ENCODE peak calls at places on chromosomes 2 and 18, in nine cellular contexts. One of them, this sample, is unnamed.

GRCh38 chr2:69007603-69008002 is 5.4 kb upstream of the ANTXR1 start:
- DNase-seq in BE2C: no peak
- DNase-seq in Peyer's patch: no peak
- DNase-seq in heart left ventricle: no peak
- DNase-seq in transverse colon: no peak
- DNase-seq in right lobe of liver: no peak
- DNase-seq in colonic mucosa: no peak
- DNase-seq in cardiac muscle cell: no peak
- DNase-seq in tibial artery: no peak
- DNase-seq in this sample: no peak

GRCh38 chr2:195820867-195821565 is 164.0 kb downstream of the SLC39A10 start:
- DNase-seq in BE2C: no peak
- DNase-seq in Peyer's patch: no peak
- DNase-seq in heart left ventricle: no peak
- DNase-seq in transverse colon: no peak
- DNase-seq in right lobe of liver: no peak
- DNase-seq in colonic mucosa: no peak
- DNase-seq in cardiac muscle cell: no peak
- DNase-seq in tibial artery: no peak
- DNase-seq in this sample: no peak

GRCh38 chr2:205731521-205731965 is 49.2 kb downstream of the NRP2 start:
- DNase-seq in BE2C: no peak
- DNase-seq in Peyer's patch: no peak
- DNase-seq in heart left ventricle: no peak
- DNase-seq in transverse colon: no peak
- DNase-seq in right lobe of liver: no peak
- DNase-seq in colonic mucosa: no peak
- DNase-seq in cardiac muscle cell: no peak
- DNase-seq in tibial artery: no peak
- DNase-seq in this sample: no peak

GRCh38 chr2:194962254-194962653 is 694.8 kb upstream of the SLC39A10 start:
- DNase-seq in BE2C: no peak
- DNase-seq in Peyer's patch: no peak
- DNase-seq in heart left ventricle: no peak
- DNase-seq in transverse colon: no peak
- DNase-seq in right lobe of liver: no peak
- DNase-seq in colonic mucosa: no peak
- DNase-seq in cardiac muscle cell: no peak
- DNase-seq in tibial artery: no peak
- DNase-seq in this sample: no peak

GRCh38 chr2:233791883-233792329 is 13.8 kb downstream of the MROH2A start:
- DNase-seq in BE2C: no peak
- DNase-seq in Peyer's patch: no peak
- DNase-seq in heart left ventricle: no peak
- DNase-seq in transverse colon: no peak
- DNase-seq in right lobe of liver: no peak
- DNase-seq in colonic mucosa: no peak
- DNase-seq in cardiac muscle cell: no peak
- DNase-seq in tibial artery: no peak
- DNase-seq in this sample: no peak

GRCh38 chr18:23721711-23722479 is 32.6 kb downstream of the LAMA3 start:
- DNase-seq in BE2C: no peak
- DNase-seq in Peyer's patch: no peak
- DNase-seq in heart left ventricle: no peak
- DNase-seq in transverse colon: no peak
- DNase-seq in right lobe of liver: no peak
- DNase-seq in colonic mucosa: no peak
- DNase-seq in cardiac muscle cell: no peak
- DNase-seq in tibial artery: no peak
- DNase-seq in this sample: no peak

GRCh38 chr18:12639990-12640880 is 17.7 kb downstream of the SPIRE1 start:
- DNase-seq in BE2C: no peak
- DNase-seq in Peyer's patch: no peak
- DNase-seq in heart left ventricle: peak; percentile 36
- DNase-seq in transverse colon: no peak
- DNase-seq in right lobe of liver: no peak
- DNase-seq in colonic mucosa: no peak
- DNase-seq in cardiac muscle cell: no peak
- DNase-seq in tibial artery: no peak
- DNase-seq in this sample: no peak

GRCh38 chr2:97730245-97730644 is 16.9 kb downstream of the ZAP70 start:
- DNase-seq in BE2C: no peak
- DNase-seq in Peyer's patch: no peak
- DNase-seq in heart left ventricle: no peak
- DNase-seq in transverse colon: no peak
- DNase-seq in right lobe of liver: no peak
- DNase-seq in colonic mucosa: no peak
- DNase-seq in cardiac muscle cell: no peak
- DNase-seq in tibial artery: no peak
- DNase-seq in this sample: no peak

GRCh38 chr2:27647289-27647688 is 16.1 kb downstream of the SUPT7L start:
- DNase-seq in BE2C: no peak
- DNase-seq in Peyer's patch: no peak
- DNase-seq in heart left ventricle: no peak
- DNase-seq in transverse colon: no peak
- DNase-seq in right lobe of liver: no peak
- DNase-seq in colonic mucosa: no peak
- DNase-seq in cardiac muscle cell: no peak
- DNase-seq in tibial artery: no peak
- DNase-seq in this sample: no peak

GRCh38 chr2:77521482-77521881 is 694 bp downstream of the LRRTM4 start:
- DNase-seq in BE2C: no peak
- DNase-seq in Peyer's patch: no peak
- DNase-seq in heart left ventricle: no peak
- DNase-seq in transverse colon: no peak
- DNase-seq in right lobe of liver: no peak
- DNase-seq in colonic mucosa: no peak
- DNase-seq in cardiac muscle cell: peak; percentile 26
- DNase-seq in tibial artery: no peak
- DNase-seq in this sample: no peak

DNA sequence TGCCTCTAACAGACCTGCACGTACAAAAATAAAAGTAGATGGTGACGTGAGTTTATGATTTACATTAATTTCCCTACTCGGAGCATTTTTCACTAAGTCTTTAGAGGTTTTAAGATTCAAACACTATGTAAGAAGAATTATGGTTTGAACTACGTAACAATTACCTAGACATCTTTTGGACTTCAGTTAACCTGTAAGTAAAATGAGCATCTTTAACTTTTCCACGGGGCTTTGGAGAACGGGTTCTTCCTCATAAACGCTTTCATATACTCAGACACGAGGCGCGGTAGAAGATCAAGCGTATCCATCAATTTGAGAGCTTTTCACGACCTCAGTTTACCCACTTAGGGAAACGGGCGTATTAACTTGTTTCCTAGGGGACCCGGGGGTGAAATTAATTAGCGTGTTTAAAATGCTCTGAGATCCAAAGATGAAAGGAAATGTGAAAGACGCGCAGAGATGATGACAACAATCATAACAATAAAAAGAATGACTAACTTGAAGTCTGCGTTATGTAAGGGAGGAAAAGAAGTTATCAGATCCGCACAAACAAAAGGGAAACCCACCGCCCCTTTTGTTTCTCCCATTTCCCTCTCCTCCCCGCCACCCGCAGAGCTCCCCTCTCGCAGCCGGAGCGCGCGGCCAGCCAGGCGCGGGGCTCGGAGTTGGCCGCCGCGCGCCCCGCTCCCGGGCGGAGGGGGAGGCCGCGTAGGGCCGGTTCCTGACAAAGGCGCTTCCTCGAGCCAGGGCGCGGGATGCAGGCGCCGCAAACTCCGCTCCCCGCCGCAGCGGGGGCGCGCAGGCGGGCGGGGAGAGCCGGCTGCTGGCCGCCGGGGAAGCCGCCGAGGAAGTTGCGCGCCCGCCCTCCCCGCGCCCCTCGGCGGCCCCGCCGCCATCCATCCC is 815 bp downstream of the PELI1 start:
- DNase-seq in BE2C: peak; percentile 25
- DNase-seq in Peyer's patch: peak; percentile 27
- DNase-seq in heart left ventricle: peak; percentile 40
- DNase-seq in transverse colon: no peak
- DNase-seq in right lobe of liver: peak; percentile 59
- DNase-seq in colonic mucosa: no peak
- DNase-seq in cardiac muscle cell: peak; percentile 74
- DNase-seq in tibial artery: no peak
- DNase-seq in this sample: peak; percentile 60
- H3K4me1 ChIP-seq in BE2C: no peaks in the 10 kb centered on the region
- H3K4me1 ChIP-seq in Peyer's patch: no peaks in the 10 kb centered on the region
- H3K4me1 ChIP-seq in heart left ventricle: no peaks in the 10 kb centered on the region
- H3K4me1 ChIP-seq in transverse colon: peaks cover 63% of the 10 kb centered on the region
- H3K4me1 ChIP-seq in right lobe of liver: peaks cover 16% of the 10 kb centered on the region
- H3K4me1 ChIP-seq in colonic mucosa: no peaks in the 10 kb centered on the region
- H3K4me1 ChIP-seq in cardiac muscle cell: peaks cover 23% of the 10 kb centered on the region
- H3K4me1 ChIP-seq in tibial artery: peaks cover 10% of the 10 kb centered on the region
- H3K4me1 ChIP-seq in this sample: peaks cover 16% of the 10 kb centered on the region

DNA sequence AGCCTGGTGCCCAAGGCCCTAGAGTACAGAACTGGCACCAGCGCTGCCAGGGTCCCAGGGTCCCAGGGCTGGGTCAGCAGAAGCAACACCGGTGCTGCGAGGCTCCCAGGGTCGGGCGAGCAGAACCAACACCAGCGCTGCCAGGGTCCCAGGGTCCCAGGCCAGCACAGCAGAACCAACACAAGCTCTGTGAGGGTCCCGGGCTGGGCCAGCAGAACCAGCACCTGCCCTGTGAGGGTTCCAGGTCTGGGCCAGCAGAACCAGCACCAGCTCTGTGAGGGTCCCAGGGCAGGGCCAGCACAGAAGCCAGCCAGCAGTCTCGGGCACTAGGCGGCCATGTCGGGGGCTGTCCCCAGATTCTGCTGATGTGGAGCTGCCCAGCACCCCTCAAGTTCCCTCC is 93.1 kb downstream of the GALR1 start:
- DNase-seq in BE2C: no peak
- DNase-seq in Peyer's patch: no peak
- DNase-seq in heart left ventricle: no peak
- DNase-seq in transverse colon: no peak
- DNase-seq in right lobe of liver: no peak
- DNase-seq in colonic mucosa: no peak
- DNase-seq in cardiac muscle cell: no peak
- DNase-seq in tibial artery: no peak
- DNase-seq in this sample: no peak
- H3K9me3 ChIP-seq in BE2C: no peaks in the 10 kb centered on the region
- H3K9me3 ChIP-seq in Peyer's patch: no peaks in the 10 kb centered on the region
- H3K9me3 ChIP-seq in heart left ventricle: no peaks in the 10 kb centered on the region
- H3K9me3 ChIP-seq in transverse colon: no peaks in the 10 kb centered on the region
- H3K9me3 ChIP-seq in right lobe of liver: no peaks in the 10 kb centered on the region
- H3K9me3 ChIP-seq in colonic mucosa: no peaks in the 10 kb centered on the region
- H3K9me3 ChIP-seq in cardiac muscle cell: no peaks in the 10 kb centered on the region
- H3K9me3 ChIP-seq in tibial artery: no peaks in the 10 kb centered on the region
- H3K9me3 ChIP-seq in this sample: no peaks in the 10 kb centered on the region

GRCh38 chr2:118047273-118047898 is 33.5 kb upstream of the CCDC93 start:
- DNase-seq in BE2C: no peak
- DNase-seq in Peyer's patch: no peak
- DNase-seq in heart left ventricle: no peak
- DNase-seq in transverse colon: no peak
- DNase-seq in right lobe of liver: no peak
- DNase-seq in colonic mucosa: no peak
- DNase-seq in cardiac muscle cell: no peak
- DNase-seq in tibial artery: no peak
- DNase-seq in this sample: no peak
- H3K4me3 ChIP-seq in BE2C: no peak overlapping the region
- H3K4me3 ChIP-seq in Peyer's patch: no peak overlapping the region
- H3K4me3 ChIP-seq in heart left ventricle: no peak overlapping the region
- H3K4me3 ChIP-seq in transverse colon: no peak overlapping the region
- H3K4me3 ChIP-seq in right lobe of liver: peak overlapping the region; percentile 0
- H3K4me3 ChIP-seq in colonic mucosa: no peak overlapping the region
- H3K4me3 ChIP-seq in cardiac muscle cell: no peak overlapping the region
- H3K4me3 ChIP-seq in tibial artery: no peak overlapping the region
- H3K4me3 ChIP-seq in this sample: no peak overlapping the region

GRCh38 chr2:85772019-85772745 is 18.4 kb downstream of the ATOH8 start:
- DNase-seq in BE2C: peak; percentile 96
- DNase-seq in Peyer's patch: peak; percentile 50
- DNase-seq in heart left ventricle: peak; percentile 98
- DNase-seq in transverse colon: peak; percentile 91
- DNase-seq in right lobe of liver: peak; percentile 97
- DNase-seq in colonic mucosa: peak; percentile 92
- DNase-seq in cardiac muscle cell: peak; percentile 92
- DNase-seq in tibial artery: peak; percentile 100
- DNase-seq in this sample: peak; percentile 88

GRCh38 chr2:85771486-85771885 is 17.7 kb downstream of the ATOH8 start:
- DNase-seq in BE2C: no peak
- DNase-seq in Peyer's patch: no peak
- DNase-seq in heart left ventricle: no peak
- DNase-seq in transverse colon: no peak
- DNase-seq in right lobe of liver: no peak
- DNase-seq in colonic mucosa: no peak
- DNase-seq in cardiac muscle cell: no peak
- DNase-seq in tibial artery: no peak
- DNase-seq in this sample: no peak

GRCh38 chr2:85770369-85770768 is 16.6 kb downstream of the ATOH8 start:
- DNase-seq in BE2C: no peak
- DNase-seq in Peyer's patch: no peak
- DNase-seq in heart left ventricle: no peak
- DNase-seq in transverse colon: no peak
- DNase-seq in right lobe of liver: peak; percentile 52
- DNase-seq in colonic mucosa: no peak
- DNase-seq in cardiac muscle cell: no peak
- DNase-seq in tibial artery: no peak
- DNase-seq in this sample: no peak

GRCh38 chr2:85769987-85770362 is 16.2 kb downstream of the ATOH8 start:
- DNase-seq in BE2C: no peak
- DNase-seq in Peyer's patch: no peak
- DNase-seq in heart left ventricle: no peak
- DNase-seq in transverse colon: no peak
- DNase-seq in right lobe of liver: peak; percentile 24
- DNase-seq in colonic mucosa: no peak
- DNase-seq in cardiac muscle cell: no peak
- DNase-seq in tibial artery: peak; percentile 62
- DNase-seq in this sample: peak; percentile 32

GRCh38 chr2:85770786-85771409 is 17.1 kb downstream of the ATOH8 start:
- DNase-seq in BE2C: no peak
- DNase-seq in Peyer's patch: no peak
- DNase-seq in heart left ventricle: no peak
- DNase-seq in transverse colon: no peak
- DNase-seq in right lobe of liver: peak; percentile 23
- DNase-seq in colonic mucosa: no peak
- DNase-seq in cardiac muscle cell: no peak
- DNase-seq in tibial artery: no peak
- DNase-seq in this sample: no peak
- H3K4me1 ChIP-seq in BE2C: peaks cover 57% of the 10 kb centered on the region
- H3K4me1 ChIP-seq in Peyer's patch: no peaks in the 10 kb centered on the region
- H3K4me1 ChIP-seq in heart left ventricle: peaks cover 76% of the 10 kb centered on the region
- H3K4me1 ChIP-seq in transverse colon: peaks cover 69% of the 10 kb centered on the region
- H3K4me1 ChIP-seq in right lobe of liver: peaks cover 37% of the 10 kb centered on the region
- H3K4me1 ChIP-seq in colonic mucosa: peaks cover 10% of the 10 kb centered on the region
- H3K4me1 ChIP-seq in cardiac muscle cell: peaks cover 66% of the 10 kb centered on the region
- H3K4me1 ChIP-seq in tibial artery: peaks cover 74% of the 10 kb centered on the region
- H3K4me1 ChIP-seq in this sample: peaks cover 17% of the 10 kb centered on the region

GRCh38 chr18:9413586-9413985 is 61.7 kb upstream of the RALBP1 start:
- DNase-seq in BE2C: no peak
- DNase-seq in Peyer's patch: no peak
- DNase-seq in heart left ventricle: no peak
- DNase-seq in transverse colon: no peak
- DNase-seq in right lobe of liver: no peak
- DNase-seq in colonic mucosa: no peak
- DNase-seq in cardiac muscle cell: no peak
- DNase-seq in tibial artery: no peak
- DNase-seq in this sample: no peak
- H3K9me3 ChIP-seq in BE2C: no peaks in the 10 kb centered on the region
- H3K9me3 ChIP-seq in Peyer's patch: no peaks in the 10 kb centered on the region
- H3K9me3 ChIP-seq in heart left ventricle: no peaks in the 10 kb centered on the region
- H3K9me3 ChIP-seq in transverse colon: no peaks in the 10 kb centered on the region
- H3K9me3 ChIP-seq in right lobe of liver: no peaks in the 10 kb centered on the region
- H3K9me3 ChIP-seq in colonic mucosa: no peaks in the 10 kb centered on the region
- H3K9me3 ChIP-seq in cardiac muscle cell: no peaks in the 10 kb centered on the region
- H3K9me3 ChIP-seq in tibial artery: no peaks in the 10 kb centered on the region
- H3K9me3 ChIP-seq in this sample: no peaks in the 10 kb centered on the region

GRCh38 chr2:95074663-95075439 is 46.8 kb downstream of the MRPS5 start:
- DNase-seq in BE2C: no peak
- DNase-seq in Peyer's patch: peak; percentile 52
- DNase-seq in heart left ventricle: no peak
- DNase-seq in transverse colon: no peak
- DNase-seq in right lobe of liver: no peak
- DNase-seq in colonic mucosa: no peak
- DNase-seq in cardiac muscle cell: no peak
- DNase-seq in tibial artery: no peak
- DNase-seq in this sample: no peak
- H3K4me3 ChIP-seq in BE2C: no peak overlapping the region
- H3K4me3 ChIP-seq in Peyer's patch: no peak overlapping the region
- H3K4me3 ChIP-seq in heart left ventricle: no peak overlapping the region
- H3K4me3 ChIP-seq in transverse colon: no peak overlapping the region
- H3K4me3 ChIP-seq in right lobe of liver: no peak overlapping the region
- H3K4me3 ChIP-seq in colonic mucosa: no peak overlapping the region
- H3K4me3 ChIP-seq in cardiac muscle cell: no peak overlapping the region
- H3K4me3 ChIP-seq in tibial artery: no peak overlapping the region
- H3K4me3 ChIP-seq in this sample: no peak overlapping the region